ENCODE peak calls at places on chromosomes 6 and 20, in six cellular contexts. Q is keratinocyte, Y is heart left ventricle, V is endothelial cell of umbilical vein, U is sigmoid colon, G is mammary epithelial cell. N is an unnamed sample. For H3K4me1, the result is how much of the 10 kb centered on the place peaks cover.

GRCh38 chr20:54132612-54133433 is 41.0 kb downstream of the CYP24A1 start:
- DNase-seq in Q (peak), Y (no peak), V (no peak), U (peak), G (peak), N (peak)

GRCh38 chr20:41005361-41005729 is 23.3 kb upstream of the TOP1 start:
- DNase-seq in Q (peak), Y (peak), V (peak), U (peak), G (peak), N (peak)

GRCh38 chr6:22251331-22251730 is 45.5 kb downstream of the PRL start:
- DNase-seq in Q (no peak), Y (no peak), V (peak), U (no peak), G (peak), N (peak)

GRCh38 chr6:129446272-129446851 is 263.6 kb downstream of the ARHGAP18 start:
- DNase-seq in Q (no peak), Y (no peak), V (no peak), U (no peak), G (no peak), N (no peak)

GRCh38 chr6:28449056-28449455 is 5.8 kb upstream of the ZSCAN23 start:
- DNase-seq in Q (no peak), Y (no peak), V (no peak), U (no peak), G (no peak), N (no peak)

GRCh38 chr20:17873410-17874270 is 95.0 kb downstream of the SNX5 start:
- DNase-seq in Q (no peak), Y (peak), V (peak), U (peak), G (no peak), N (peak)

GRCh38 chr20:21357851-21358250 is 39.5 kb downstream of the NKX2-4 start:
- DNase-seq in Q (no peak), Y (no peak), V (peak), U (no peak), G (no peak), N (no peak)

GRCh38 chr20:4272225-4272624 is 256.9 kb upstream of the RNF24 start:
- DNase-seq in Q (no peak), Y (no peak), V (no peak), U (no peak), G (peak), N (no peak)

GRCh38 chr6:88141641-88142298 is 24.4 kb downstream of the CNR1 start:
- DNase-seq in Q (no peak), Y (no peak), V (no peak), U (no peak), G (no peak), N (no peak)

GRCh38 chr6:13923527-13924145 is 1.1 kb upstream of the RNF182 start:
- DNase-seq in Q (no peak), Y (no peak), V (peak), U (no peak), G (no peak), N (peak)

GRCh38 chr6:89989742-89990141 is 95.5 kb downstream of the GJA10 start:
- DNase-seq in Q (no peak), Y (no peak), V (no peak), U (no peak), G (no peak), N (peak)

GRCh38 chr20:3805594-3806264 is 9.6 kb downstream of the CDC25B start:
- DNase-seq in Q (no peak), Y (no peak), V (no peak), U (no peak), G (peak), N (peak)

GRCh38 chr20:6533828-6534388 is 233.6 kb upstream of the BMP2 start:
- DNase-seq in Q (no peak), Y (no peak), V (no peak), U (no peak), G (peak), N (peak)

GRCh38 chr20:3766381-3766780 is 1.2 kb downstream of the ADISSP start:
- DNase-seq in Q (no peak), Y (no peak), V (no peak), U (peak), G (no peak), N (no peak)

GRCh38 chr20:35992713-35993335 is 24.4 kb downstream of the CNBD2 start:
- DNase-seq in Q (no peak), Y (peak), V (peak), U (peak), G (peak), N (peak)

GRCh38 chr20:10064611-10065010 is 29.8 kb downstream of the ANKEF1 start:
- DNase-seq in Q (no peak), Y (no peak), V (no peak), U (no peak), G (no peak), N (peak)

GRCh38 chr6:143060806-143061596 is at the start of gene AIG1:
- DNase-seq in Q (no peak), Y (no peak), V (peak), U (no peak), G (peak), N (peak)

GRCh38 chr6:136108591-136108990 is 141.5 kb downstream of the MTFR2 start:
- DNase-seq in Q (no peak), Y (no peak), V (peak), U (no peak), G (no peak), N (no peak)

GRCh38 chr6:39193201-39193791 is 36.0 kb downstream of the KCNK5 start:
- DNase-seq in Q (no peak), Y (no peak), V (no peak), U (peak), G (no peak), N (no peak)

GRCh38 chr6:28336284-28337024 is 506 bp upstream of the ZSCAN31 start:
- DNase-seq in Q (no peak), Y (peak), V (no peak), U (no peak), G (no peak), N (peak)

GRCh38 chr20:40945754-40946451 is 82.7 kb upstream of the TOP1 start:
- DNase-seq in Q (no peak), Y (peak), V (peak), U (peak), G (no peak), N (peak)

GRCh38 chr6:10954590-10955010 is 67.7 kb downstream of the SYCP2L start:
- DNase-seq in Q (peak), Y (peak), V (peak), U (no peak), G (peak), N (peak)

GRCh38 chr6:100979269-100979668 is 98.1 kb upstream of the ASCC3 start:
- DNase-seq in Q (no peak), Y (no peak), V (no peak), U (no peak), G (no peak), N (no peak)

GRCh38 chr6:69974193-69974592 is 107.8 kb downstream of the COL19A1 start:
- DNase-seq in Q (no peak), Y (peak), V (no peak), U (no peak), G (peak), N (peak)

GRCh38 chr6:56860466-56860865 is 94.4 kb upstream of the BEND6 start:
- DNase-seq in Q (no peak), Y (no peak), V (peak), U (no peak), G (peak), N (peak)

GRCh38 chr20:10935658-10936057 is 261.9 kb upstream of the JAG1 start:
- DNase-seq in Q (no peak), Y (no peak), V (peak), U (no peak), G (no peak), N (no peak)

GRCh38 chr6:138417493-138418117 is 13.6 kb downstream of the HEBP2 start:
- DNase-seq in Q (no peak), Y (no peak), V (no peak), U (no peak), G (no peak), N (no peak)
- H3K4me3 ChIP-seq in Q (no peak), Y (no peak), V (no peak), U (no peak), G (no peak), N (no peak)

GRCh38 chr6:154767419-154767818 is 34.2 kb downstream of the SCAF8 start:
- DNase-seq in Q (no peak), Y (no peak), V (no peak), U (no peak), G (no peak), N (no peak)

GRCh38 chr6:154766288-154766687 is 33.1 kb downstream of the SCAF8 start:
- DNase-seq in Q (no peak), Y (no peak), V (peak), U (no peak), G (no peak), N (no peak)

GRCh38 chr6:154766993-154767392 is 33.8 kb downstream of the SCAF8 start:
- DNase-seq in Q (no peak), Y (no peak), V (peak), U (no peak), G (no peak), N (peak)

GRCh38 chr6:154765273-154765672 is 32.1 kb downstream of the SCAF8 start:
- DNase-seq in Q (no peak), Y (no peak), V (no peak), U (no peak), G (no peak), N (no peak)

GRCh38 chr6:154763650-154764049 is 30.4 kb downstream of the SCAF8 start:
- DNase-seq in Q (no peak), Y (no peak), V (no peak), U (no peak), G (no peak), N (no peak)
- H3K4me1 ChIP-seq in Q (under half), Y (under half), V (under half), U (half or more), G (under half), N (under half)

DNA sequence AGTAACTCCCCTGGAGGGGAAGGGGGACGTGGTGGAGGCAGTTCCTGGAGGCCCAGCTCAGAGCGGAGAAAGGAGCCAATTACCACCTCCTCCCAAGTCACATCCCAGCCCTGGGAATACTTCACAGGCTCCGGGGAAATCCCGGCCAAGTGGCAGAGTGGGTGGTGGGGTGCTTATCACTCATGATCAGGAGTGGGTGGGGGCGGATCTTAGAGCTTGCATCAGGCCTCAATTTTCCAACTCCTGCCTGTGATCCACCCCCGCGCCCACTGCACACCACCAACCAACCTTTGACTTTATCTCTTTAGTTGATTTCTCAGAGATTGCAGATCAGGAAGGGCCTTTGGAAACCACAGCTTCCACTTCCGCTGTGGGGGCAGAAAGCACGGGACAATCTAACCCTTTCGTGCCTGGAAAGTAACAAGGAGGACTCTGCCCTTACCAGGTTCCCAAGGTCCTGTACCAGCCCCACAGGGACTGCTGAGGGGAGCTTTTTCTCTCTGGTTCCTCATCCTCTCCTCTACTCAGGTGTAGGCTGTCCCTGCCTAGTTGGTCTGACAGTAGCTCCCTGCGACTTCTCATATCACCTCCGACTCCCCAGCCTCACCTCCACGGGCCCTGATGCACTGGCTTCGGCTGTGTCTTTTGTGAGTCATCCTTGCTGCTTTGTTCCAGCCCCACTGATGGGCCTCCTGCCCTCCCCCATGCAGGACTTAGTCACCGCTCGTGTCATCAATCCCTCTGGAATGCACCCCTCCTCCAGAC is 24.9 kb upstream of the IER3 start:
- DNase-seq in Q (peak), Y (peak), V (peak), U (peak), G (peak), N (peak)
- H3K4me3 ChIP-seq in Q (peak), Y (no peak), V (no peak), U (no peak), G (peak), N (peak)

GRCh38 chr20:62141397-62142251 is 1.6 kb downstream of the PSMA7 start:
- DNase-seq in Q (no peak), Y (no peak), V (peak), U (no peak), G (peak), N (no peak)
- H3K4me1 ChIP-seq in Q (under half), Y (under half), V (under half), U (under half), G (under half), N (under half)

DNA sequence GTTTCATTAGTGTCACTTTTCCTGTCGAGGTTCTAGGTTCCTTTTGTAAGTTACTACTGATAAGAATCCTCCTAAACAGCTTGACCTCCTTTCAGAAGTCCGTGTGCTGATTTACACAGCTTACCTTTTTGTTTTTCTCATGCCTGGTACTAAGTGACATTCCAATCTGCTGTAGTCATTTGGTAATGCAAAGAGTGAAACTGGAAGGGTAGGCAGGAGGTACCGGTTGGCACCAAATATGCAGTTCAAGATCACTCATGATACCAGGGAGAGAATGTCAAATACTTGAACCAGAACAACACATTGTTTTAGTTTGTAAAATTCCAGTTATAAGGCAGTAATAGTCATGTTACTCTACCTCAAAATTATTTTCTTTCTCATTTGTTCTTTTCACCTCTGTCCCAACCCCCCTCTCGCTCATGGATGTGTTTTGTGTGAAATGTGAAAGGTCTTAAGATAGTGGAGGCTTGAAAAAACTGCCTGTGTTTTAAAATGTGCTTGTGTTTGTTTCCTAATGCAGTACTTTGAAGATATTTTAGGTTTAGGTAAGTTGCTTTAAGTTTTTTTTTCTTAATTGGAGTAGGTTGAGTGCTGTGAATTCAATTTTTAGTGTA is 23.2 kb downstream of the AFDN start:
- DNase-seq in Q (no peak), Y (no peak), V (peak), U (no peak), G (peak), N (peak)
- H3K4me3 ChIP-seq in Q (peak), Y (no peak), V (no peak), U (no peak), G (peak), N (no peak)

GRCh38 chr20:38143646-38144554 is 21.2 kb downstream of the TGM2 start:
- DNase-seq in Q (peak), Y (no peak), V (peak), U (no peak), G (peak), N (peak)

GRCh38 chr20:38146628-38147027 is 18.4 kb downstream of the TGM2 start:
- DNase-seq in Q (no peak), Y (no peak), V (no peak), U (no peak), G (no peak), N (no peak)

GRCh38 chr20:38146156-38146555 is 18.9 kb downstream of the TGM2 start:
- DNase-seq in Q (no peak), Y (no peak), V (no peak), U (no peak), G (no peak), N (no peak)

GRCh38 chr20:38144608-38145093 is 20.4 kb downstream of the TGM2 start:
- DNase-seq in Q (no peak), Y (no peak), V (no peak), U (no peak), G (no peak), N (no peak)

GRCh38 chr20:38145094-38146075 is 19.7 kb downstream of the TGM2 start:
- DNase-seq in Q (no peak), Y (no peak), V (peak), U (no peak), G (no peak), N (peak)
- H3K4me1 ChIP-seq in Q (under half), Y (under half), V (half or more), U (under half), G (under half), N (under half)

DNA sequence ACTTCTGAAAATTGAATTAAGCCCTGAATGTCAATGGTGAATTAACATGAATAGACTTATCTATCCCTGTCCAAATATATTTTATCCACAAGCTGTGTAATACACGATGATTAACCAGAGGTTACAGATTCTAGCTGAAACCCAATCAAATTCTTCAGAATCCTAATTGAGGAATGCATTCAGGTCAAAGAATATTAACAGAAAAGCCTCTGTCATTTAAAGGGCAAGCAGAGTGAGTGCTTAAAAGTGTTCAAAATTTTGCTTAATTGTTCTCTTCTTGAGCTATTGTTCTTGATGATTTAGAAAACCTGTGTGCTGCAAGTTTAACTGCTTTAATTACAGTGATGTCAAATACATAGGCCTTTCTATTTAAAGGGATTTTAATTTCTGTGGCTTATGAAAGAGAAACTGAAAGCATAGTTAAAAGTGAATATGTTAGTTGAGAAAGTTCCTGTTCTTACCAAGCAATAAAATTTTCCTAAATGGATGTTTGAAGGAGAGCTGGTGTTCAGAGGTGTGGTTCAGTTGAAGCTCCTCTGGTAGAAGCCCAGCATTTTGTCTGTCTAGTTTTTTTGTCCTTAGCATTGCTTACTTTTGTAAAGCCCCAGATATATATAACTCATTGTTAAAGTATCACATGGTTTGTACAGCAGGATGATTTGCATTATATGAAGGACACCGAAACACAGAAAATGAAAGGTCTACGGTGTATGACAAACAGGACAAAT is 466.3 kb upstream of the PLCB4 start:
- DNase-seq in Q (no peak), Y (no peak), V (peak), U (no peak), G (no peak), N (no peak)
- H3K4me3 ChIP-seq in Q (no peak), Y (peak), V (no peak), U (no peak), G (no peak), N (no peak)

GRCh38 chr20:50813801-50814200 is 18.9 kb downstream of the BCAS4 start:
- DNase-seq in Q (no peak), Y (no peak), V (no peak), U (no peak), G (no peak), N (no peak)

GRCh38 chr20:50813101-50813643 is 18.3 kb downstream of the BCAS4 start:
- DNase-seq in Q (no peak), Y (no peak), V (no peak), U (no peak), G (no peak), N (no peak)

GRCh38 chr20:50814438-50815161 is 19.7 kb downstream of the BCAS4 start:
- DNase-seq in Q (no peak), Y (no peak), V (no peak), U (no peak), G (no peak), N (no peak)

GRCh38 chr20:50810063-50810462 is 15.2 kb downstream of the BCAS4 start:
- DNase-seq in Q (no peak), Y (no peak), V (no peak), U (no peak), G (no peak), N (no peak)

GRCh38 chr20:50810842-50811241 is 16.0 kb downstream of the BCAS4 start:
- DNase-seq in Q (no peak), Y (no peak), V (no peak), U (no peak), G (no peak), N (no peak)
- H3K4me1 ChIP-seq in Q (under half), Y (under half), V (under half), U (under half), G (under half), N (under half)

N was measured in astrocyte.